ENCODE peak calls at places on chromosome 4, in nine cellular contexts. G, W, T, N, A, P, S, X and F are unnamed samples.
A peak's percentile ranks its signal among the peaks of the same experiment; 100 is the strongest.

GRCh38 chr4:112007361-112007760 is 137.9 kb upstream of the FAM241A start:
- DNase-seq in G (no peak), W (no peak), T (no peak), N (no peak), A (no peak), P (no peak), S (no peak), X (no peak), F (no peak)

GRCh38 chr4:109079731-109080130 is 222.7 kb downstream of the COL25A1 start:
- DNase-seq in G (no peak), W (peak; percentile 54), T (peak; percentile 77), N (no peak), A (peak; percentile 42), P (no peak), S (no peak), X (no peak), F (no peak)

GRCh38 chr4:109435635-109436034 is 2.0 kb downstream of the SEC24B start:
- DNase-seq in G (no peak), W (no peak), T (no peak), N (no peak), A (no peak), P (no peak), S (no peak), X (no peak), F (peak; percentile 30)

GRCh38 chr4:92183825-92184224 is 119.9 kb upstream of the GRID2 start:
- DNase-seq in G (no peak), W (no peak), T (no peak), N (no peak), A (no peak), P (no peak), S (no peak), X (no peak), F (no peak)

GRCh38 chr4:112214397-112215264 is 17.0 kb upstream of the AP1AR start:
- DNase-seq in G (peak; percentile 41), W (peak; percentile 58), T (peak; percentile 27), N (no peak), A (peak; percentile 41), P (no peak), S (peak; percentile 9), X (no peak), F (peak; percentile 25)

GRCh38 chr4:80362578-80363181 is 27.1 kb downstream of the CFAP299 start:
- DNase-seq in G (peak; percentile 20), W (peak; percentile 75), T (peak; percentile 51), N (no peak), A (peak; percentile 40), P (peak; percentile 55), S (peak; percentile 29), X (peak; percentile 9), F (peak; percentile 32)

GRCh38 chr4:163107754-163108153 is 58.9 kb downstream of the NAF1 start:
- DNase-seq in G (no peak), W (peak; percentile 29), T (peak; percentile 46), N (no peak), A (peak; percentile 30), P (no peak), S (peak; percentile 16), X (no peak), F (no peak)

GRCh38 chr4:47837582-47838294 is at the start of gene CORIN:
- DNase-seq in G (no peak), W (peak; percentile 67), T (no peak), N (no peak), A (no peak), P (peak; percentile 7), S (no peak), X (no peak), F (no peak)

GRCh38 chr4:73721419-73721818 is 18.9 kb upstream of the CXCL8 start:
- DNase-seq in G (peak; percentile 83), W (no peak), T (peak; percentile 77), N (no peak), A (peak; percentile 90), P (no peak), S (no peak), X (no peak), F (peak; percentile 87)

GRCh38 chr4:88008133-88008621 is 742 bp downstream of the PKD2 start:
- DNase-seq in G (peak; percentile 58), W (peak; percentile 74), T (peak; percentile 48), N (no peak), A (peak; percentile 67), P (peak; percentile 70), S (peak; percentile 32), X (peak; percentile 3), F (peak; percentile 48)

GRCh38 chr4:33411182-33411581 is 2691.0 kb downstream of the PCDH7 start:
- DNase-seq in G (peak; percentile 11), W (no peak), T (no peak), N (no peak), A (no peak), P (no peak), S (no peak), X (no peak), F (no peak)

GRCh38 chr4:94244829-94245185 is 37.1 kb downstream of the SMARCAD1 start:
- DNase-seq in G (no peak), W (no peak), T (no peak), N (no peak), A (no peak), P (no peak), S (no peak), X (no peak), F (no peak)

GRCh38 chr4:98341309-98341708 is 80.1 kb downstream of the RAP1GDS1 start:
- DNase-seq in G (peak; percentile 82), W (no peak), T (peak; percentile 48), N (no peak), A (peak; percentile 73), P (no peak), S (no peak), X (no peak), F (peak; percentile 30)

GRCh38 chr4:138113819-138114415 is 128.2 kb downstream of the SLC7A11 start:
- DNase-seq in G (no peak), W (no peak), T (peak; percentile 74), N (no peak), A (peak; percentile 25), P (no peak), S (no peak), X (no peak), F (peak; percentile 40)

GRCh38 chr4:3641501-3641900 is 109.3 kb upstream of the LRPAP1 start:
- DNase-seq in G (no peak), W (no peak), T (no peak), N (no peak), A (no peak), P (no peak), S (no peak), X (no peak), F (no peak)

GRCh38 chr4:90174622-90175023 is 47.4 kb downstream of the CCSER1 start:
- DNase-seq in G (no peak), W (no peak), T (no peak), N (no peak), A (no peak), P (no peak), S (no peak), X (no peak), F (no peak)

GRCh38 chr4:81421346-81422218 is 50.1 kb downstream of the RASGEF1B start:
- DNase-seq in G (no peak), W (peak; percentile 85), T (peak; percentile 56), N (no peak), A (no peak), P (no peak), S (no peak), X (no peak), F (no peak)

GRCh38 chr4:150007512-150007911 is 70.7 kb upstream of the DCLK2 start:
- DNase-seq in G (peak; percentile 44), W (no peak), T (peak; percentile 57), N (no peak), A (peak; percentile 98), P (no peak), S (no peak), X (no peak), F (no peak)

GRCh38 chr4:76251448-76252270 is at the start of gene FAM47E:
- DNase-seq in G (peak; percentile 60), W (peak; percentile 98), T (peak; percentile 6), N (no peak), A (peak; percentile 67), P (peak; percentile 81), S (peak; percentile 67), X (peak; percentile 15), F (peak; percentile 59)

GRCh38 chr4:141711211-141711610 is 74.8 kb downstream of the IL15 start:
- DNase-seq in G (peak; percentile 3), W (peak; percentile 16), T (peak; percentile 51), N (no peak), A (peak; percentile 40), P (peak; percentile 6), S (no peak), X (no peak), F (peak; percentile 71)

GRCh38 chr4:95129708-95130343 is 372.1 kb downstream of the BMPR1B start:
- DNase-seq in G (peak; percentile 93), W (no peak), T (peak; percentile 99), N (no peak), A (peak; percentile 98), P (no peak), S (no peak), X (no peak), F (peak; percentile 90)

GRCh38 chr4:123580981-123581664 is 184.5 kb downstream of the SPRY1 start:
- DNase-seq in G (no peak), W (no peak), T (no peak), N (no peak), A (no peak), P (no peak), S (no peak), X (no peak), F (no peak)